ENCODE peak calls at places on chromosomes 16 and 17, in ten cellular contexts. I, E, M, Z, B, J, H, G, V and T are unnamed samples.

GRCh38 chr17:4899341-4900230 is at the start of gene C17orf107:
- DNase-seq in J (peak; percentile 93), Z (peak; percentile 89), E (peak; percentile 61), V (peak; percentile 46), I (peak; percentile 82), H (peak; percentile 93), M (no peak), B (peak; percentile 89), G (peak; percentile 95), T (peak; percentile 76)

GRCh38 chr16:49460786-49461470 is 87.3 kb downstream of the C16orf78 start:
- DNase-seq in I (no peak), G (no peak), Z (peak; percentile 25), V (no peak), J (no peak), M (no peak), E (no peak), H (no peak), B (no peak), T (no peak)

GRCh38 chr16:19170043-19170655 is 2.1 kb downstream of the SYT17 start:
- DNase-seq in Z (no peak), I (no peak), B (no peak), V (no peak), E (no peak), M (no peak), J (no peak), G (no peak), H (no peak), T (no peak)

GRCh38 chr17:57906910-57907309 is 48.3 kb downstream of the CUEDC1 start:
- DNase-seq in I (no peak), B (no peak), M (no peak), E (peak; percentile 45), V (no peak), Z (no peak), J (no peak), H (no peak), G (no peak), T (peak; percentile 56)

GRCh38 chr16:54073356-54073755 is 213.2 kb downstream of the IRX3 start:
- DNase-seq in E (no peak), B (no peak), Z (no peak), M (no peak), J (no peak), H (no peak), G (no peak), I (no peak), V (no peak), T (no peak)

GRCh38 chr16:47473794-47474193 is 12.7 kb downstream of the PHKB start:
- DNase-seq in J (no peak), M (no peak), E (no peak), B (no peak), V (no peak), G (no peak), Z (no peak), I (no peak), H (no peak), T (no peak)

GRCh38 chr16:70253291-70254094 is 1.8 kb upstream of the EXOSC6 start:
- DNase-seq in H (peak; percentile 58), I (no peak), J (no peak), Z (no peak), M (no peak), B (no peak), G (no peak), E (peak; percentile 25), V (no peak), T (peak; percentile 41)

GRCh38 chr17:78862073-78863023 is 21.7 kb upstream of the USP36 start:
- DNase-seq in I (peak; percentile 70), M (peak; percentile 90), H (peak; percentile 98), Z (no peak), G (no peak), V (peak; percentile 89), B (no peak), E (peak; percentile 99), J (no peak), T (peak; percentile 73)

GRCh38 chr17:73571524-73572130 is 72.6 kb downstream of the SDK2 start:
- DNase-seq in E (no peak), M (no peak), H (no peak), V (no peak), G (no peak), Z (no peak), J (no peak), B (no peak), I (no peak), T (no peak)

GRCh38 chr17:78924481-78925151 is 571 bp downstream of the TIMP2 start:
- DNase-seq in G (no peak), Z (no peak), E (no peak), M (no peak), H (no peak), I (no peak), J (no peak), V (no peak), B (no peak), T (no peak)

GRCh38 chr17:79839363-79840203 is at the start of gene CBX4:
- DNase-seq in Z (peak; percentile 82), M (peak; percentile 71), J (peak; percentile 96), V (no peak), B (peak; percentile 80), I (peak; percentile 97), H (peak; percentile 83), E (peak; percentile 84), G (peak; percentile 83), T (peak; percentile 97)

GRCh38 chr17:80779961-80780380 is 211.7 kb upstream of the CHMP6 start:
- DNase-seq in J (no peak), M (no peak), Z (no peak), I (no peak), G (no peak), V (no peak), B (no peak), E (no peak), H (peak; percentile 97), T (no peak)

GRCh38 chr16:8936421-8936820 is 27.3 kb downstream of the USP7 start:
- DNase-seq in E (peak; percentile 57), G (peak; percentile 57), B (peak; percentile 71), H (peak; percentile 54), Z (peak; percentile 75), J (peak; percentile 73), I (no peak), M (peak; percentile 59), V (peak; percentile 26), T (peak; percentile 65)